ENCODE peak calls at places on chromosomes 3 and 15, in eight cellular contexts. Y is body of pancreas, X is psoas muscle, Z is colonic mucosa, T is cardiac muscle cell, W is hepatocyte, D is GM12865, O is A549. U is an unnamed sample.

GRCh38 chr3:109355625-109356441 is 18.5 kb upstream of the DPPA4 start:
- DNase-seq in Y (no peak), X (no peak), Z (no peak), T (no peak), W (no peak), D (no peak), O (no peak), U (no peak)

GRCh38 chr3:37905346-37905745 is 43.7 kb downstream of the CTDSPL start:
- DNase-seq in Y (no peak), X (no peak), Z (no peak), T (peak; percentile 23), W (no peak), D (no peak), O (no peak), U (no peak)

GRCh38 chr15:68129072-68129471 is 75.0 kb downstream of the PIAS1 start:
- DNase-seq in Y (no peak), X (no peak), Z (no peak), T (no peak), W (no peak), D (no peak), O (no peak), U (no peak)

GRCh38 chr3:73214846-73215245 is 153.4 kb downstream of the EBLN2 start:
- DNase-seq in Y (no peak), X (no peak), Z (no peak), T (no peak), W (no peak), D (no peak), O (no peak), U (no peak)

GRCh38 chr3:140766465-140766864 is 88.6 kb downstream of the TRIM42 start:
- DNase-seq in Y (no peak), X (no peak), Z (no peak), T (no peak), W (no peak), D (peak; percentile 61), O (no peak), U (no peak)

GRCh38 chr3:126394179-126394976 is at the start of gene CFAP100:
- DNase-seq in Y (peak; percentile 57), X (no peak), Z (no peak), T (peak; percentile 84), W (peak; percentile 77), D (no peak), O (no peak), U (no peak)

GRCh38 chr3:78879516-78879860 is 888.3 kb downstream of the ROBO1 start:
- DNase-seq in Y (no peak), X (no peak), Z (no peak), T (no peak), W (no peak), D (no peak), O (no peak), U (peak; percentile 27)

GRCh38 chr15:37765809-37766208 is 168.6 kb upstream of the TMCO5A start:
- DNase-seq in Y (peak; percentile 19), X (no peak), Z (peak; percentile 29), T (no peak), W (peak; percentile 6), D (peak; percentile 9), O (no peak), U (peak; percentile 12)

GRCh38 chr3:58660998-58661397 is 5.6 kb downstream of the FAM3D start:
- DNase-seq in Y (no peak), X (no peak), Z (no peak), T (no peak), W (no peak), D (no peak), O (no peak), U (no peak)

GRCh38 chr15:65355983-65356353 is 21.8 kb downstream of the IGDCC3 start:
- DNase-seq in Y (no peak), X (no peak), Z (no peak), T (no peak), W (no peak), D (no peak), O (no peak), U (no peak)

GRCh38 chr3:162142511-162142910 is 645.9 kb downstream of the OTOL1 start:
- DNase-seq in Y (no peak), X (no peak), Z (no peak), T (no peak), W (no peak), D (no peak), O (no peak), U (no peak)

GRCh38 chr3:42014443-42014945 is 52.6 kb upstream of the ULK4 start:
- DNase-seq in Y (no peak), X (no peak), Z (no peak), T (no peak), W (no peak), D (peak; percentile 74), O (no peak), U (no peak)

GRCh38 chr15:91970142-91970541 is 116.6 kb downstream of the SLCO3A1 start:
- DNase-seq in Y (no peak), X (peak; percentile 80), Z (peak; percentile 48), T (no peak), W (no peak), D (no peak), O (no peak), U (no peak)

GRCh38 chr3:14680716-14681115 is 5.8 kb downstream of the C3orf20 start:
- DNase-seq in Y (no peak), X (no peak), Z (no peak), T (no peak), W (no peak), D (no peak), O (no peak), U (peak; percentile 54)

GRCh38 chr3:25428950-25429349 is 887 bp downstream of the RARB start:
- DNase-seq in Y (no peak), X (no peak), Z (no peak), T (no peak), W (no peak), D (no peak), O (no peak), U (no peak)

GRCh38 chr3:25429441-25429907 is 1.4 kb downstream of the RARB start:
- DNase-seq in Y (peak; percentile 19), X (no peak), Z (no peak), T (no peak), W (no peak), D (no peak), O (no peak), U (no peak)

GRCh38 chr3:25428003-25428861 is at the start of gene RARB:
- DNase-seq in Y (peak; percentile 62), X (peak; percentile 53), Z (peak; percentile 57), T (peak; percentile 93), W (peak; percentile 93), D (peak; percentile 12), O (peak; percentile 95), U (peak; percentile 71)

GRCh38 chr3:25426408-25426807 is 1.7 kb upstream of the RARB start:
- DNase-seq in Y (no peak), X (no peak), Z (no peak), T (peak; percentile 90), W (no peak), D (no peak), O (peak; percentile 51), U (no peak)

GRCh38 chr3:25427155-25428002 is 684 bp upstream of the RARB start:
- DNase-seq in Y (no peak), X (no peak), Z (no peak), T (peak; percentile 27), W (peak; percentile 40), D (no peak), O (peak; percentile 83), U (no peak)
- H3K4me3 ChIP-seq in Y (peak overlapping the region; percentile 26), X (peak overlapping the region; percentile 73), Z (peak overlapping the region; percentile 29), T (peak overlapping the region; percentile 81), W (peak overlapping the region; percentile 20), D (peak overlapping the region; percentile 24), O (peak overlapping the region; percentile 68), U (peak overlapping the region; percentile 50)

DNA sequence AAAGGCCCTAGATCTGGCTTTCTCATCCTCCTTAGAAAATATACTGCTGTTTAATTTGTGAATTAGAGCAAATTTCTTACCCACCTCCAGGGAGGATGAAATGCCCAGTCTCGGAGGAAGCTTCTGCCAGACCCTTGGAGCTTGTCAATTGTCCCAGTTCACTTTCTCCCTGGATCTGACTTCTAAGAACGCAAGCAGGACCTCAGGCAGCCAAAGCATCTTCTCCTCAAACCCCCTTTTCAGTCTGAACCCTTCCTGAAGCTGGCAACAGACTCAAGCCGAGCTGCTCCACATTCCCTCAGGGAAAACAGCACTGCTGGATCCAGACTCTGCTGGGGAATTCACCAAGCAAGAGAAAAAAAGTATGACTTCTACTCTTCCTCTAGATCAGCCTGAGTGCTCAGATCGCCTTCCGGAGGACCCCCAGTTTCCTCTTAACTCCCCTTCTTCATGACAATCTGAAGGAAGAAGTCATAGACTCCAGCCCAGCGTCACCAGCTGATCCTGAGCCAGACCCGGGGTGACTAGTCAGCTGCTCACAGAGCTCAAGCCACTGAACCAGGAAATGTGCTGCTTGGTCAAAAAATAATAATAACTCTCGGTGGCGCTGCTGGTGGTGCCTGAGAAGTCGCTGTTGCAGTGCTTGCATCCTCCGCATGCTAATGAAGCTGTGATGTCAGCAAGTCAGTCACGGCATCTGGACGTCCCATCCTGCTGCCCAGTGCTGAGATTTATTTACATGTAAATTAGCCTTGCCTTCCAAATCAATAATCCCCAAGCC is at the start of gene PRICKLE2:
- DNase-seq in Y (peak; percentile 69), X (peak; percentile 77), Z (peak; percentile 61), T (peak; percentile 41), W (peak; percentile 56), D (peak; percentile 91), O (peak; percentile 90), U (peak; percentile 46)
- H3K4me3 ChIP-seq in Y (no peak within 1 kb of the TSS), X (peak within 1 kb of the TSS; percentile 53), Z (no peak within 1 kb of the TSS), T (no peak within 1 kb of the TSS), W (no peak within 1 kb of the TSS), D (peak within 1 kb of the TSS; percentile 57), O (peak within 1 kb of the TSS; percentile 70), U (peak within 1 kb of the TSS; percentile 40)

GRCh38 chr15:70463453-70463834 is 299.9 kb downstream of the UACA start:
- DNase-seq in Y (no peak), X (no peak), Z (no peak), T (no peak), W (no peak), D (no peak), O (no peak), U (no peak)
- H3K4me3 ChIP-seq in Y (no peak overlapping the region), X (no peak overlapping the region), Z (no peak overlapping the region), T (no peak overlapping the region), W (no peak overlapping the region), D (no peak overlapping the region), O (no peak overlapping the region), U (no peak overlapping the region)

DNA sequence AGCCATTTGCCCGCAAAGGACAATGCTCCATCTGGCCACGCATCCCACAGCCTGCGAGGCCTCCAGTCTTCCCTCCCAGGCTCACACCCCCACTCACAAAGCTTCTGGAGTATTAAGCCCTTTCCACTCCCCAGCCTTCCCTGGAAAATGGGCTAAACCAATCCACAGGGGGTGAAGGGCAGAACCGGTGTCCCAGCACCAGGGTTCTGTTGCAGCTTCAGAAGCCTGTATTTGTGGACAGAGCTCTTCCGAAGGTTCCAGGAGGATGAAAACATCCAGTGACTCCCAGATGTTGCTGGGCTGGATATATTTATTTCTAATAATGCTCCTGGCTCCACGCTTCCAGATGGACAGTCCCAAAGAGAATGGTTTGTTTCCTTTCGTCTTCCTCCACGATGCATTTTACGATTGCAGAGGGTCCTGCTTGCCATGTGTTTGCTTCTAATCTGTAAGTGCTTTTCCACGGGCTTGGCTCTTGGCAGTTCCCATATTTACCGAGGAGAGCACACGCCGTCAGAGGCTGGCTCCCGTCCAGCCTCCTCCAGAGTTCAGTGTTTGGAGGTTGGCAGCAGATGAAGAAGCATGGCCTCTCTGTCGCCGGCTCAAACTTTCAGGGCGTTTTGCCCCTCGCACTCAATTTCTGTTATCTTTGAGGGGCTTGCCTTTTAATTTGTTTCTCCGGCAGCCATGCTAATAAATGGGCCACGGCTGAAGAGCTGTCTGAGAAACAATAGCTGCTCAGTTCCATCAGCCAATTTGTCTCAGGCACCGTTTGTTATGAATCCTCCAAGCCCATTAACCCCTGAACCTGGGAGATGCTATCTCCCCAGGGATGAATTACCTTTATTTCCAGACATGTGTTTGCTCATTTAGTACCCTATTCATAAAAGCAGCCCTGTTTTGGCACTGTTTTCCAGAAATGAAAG is 367.9 kb upstream of the PROK2 start:
- DNase-seq in Y (peak; percentile 87), X (peak; percentile 58), Z (peak; percentile 80), T (no peak), W (peak; percentile 89), D (no peak), O (peak; percentile 36), U (no peak)
- H3K4me3 ChIP-seq in Y (no peak overlapping the region), X (peak overlapping the region; percentile 56), Z (peak overlapping the region; percentile 10), T (no peak overlapping the region), W (no peak overlapping the region), D (no peak overlapping the region), O (peak overlapping the region; percentile 25), U (peak overlapping the region; percentile 41)